ENCODE peak calls at places on chromosomes 11 and 22, in seven cellular contexts. C is SK-N-SH, R is ovary, G is upper lobe of left lung, L is H1, P is stomach, Y is esophagus muscularis mucosa. J is an unnamed sample.

GRCh38 chr11:27592111-27592780 is 85.7 kb upstream of the LIN7C start:
- DNase-seq in L (no peak), R (no peak), C (no peak), G (no peak), P (no peak), Y (no peak), J (no peak)

GRCh38 chr11:125564357-125564756 is 4.9 kb upstream of the EI24 start:
- DNase-seq in Y (no peak), C (no peak), R (no peak), G (no peak), P (peak; percentile 43), L (no peak), J (no peak)

GRCh38 chr22:38882480-38882879 is 10.5 kb upstream of the CBX6 start:
- DNase-seq in R (peak; percentile 58), P (no peak), G (no peak), Y (no peak), L (no peak), C (no peak), J (no peak)

GRCh38 chr22:45246060-45246985 is 5.6 kb upstream of the KIAA0930 start:
- DNase-seq in R (peak; percentile 60), P (peak; percentile 81), G (no peak), Y (no peak), L (no peak), C (peak; percentile 73), J (no peak)

GRCh38 chr11:128669491-128669890 is 24.4 kb upstream of the FLI1 start:
- DNase-seq in G (no peak), R (no peak), Y (no peak), C (no peak), P (no peak), L (no peak), J (no peak)

GRCh38 chr11:123653997-123654565 is 343 bp downstream of the SCN3B start:
- DNase-seq in G (peak; percentile 89), R (peak; percentile 29), C (peak; percentile 81), L (no peak), P (peak; percentile 32), Y (no peak), J (no peak)

GRCh38 chr22:25141994-25142620 is 57.6 kb upstream of the CRYBB3 start:
- DNase-seq in G (no peak), P (no peak), C (peak; percentile 60), L (no peak), R (no peak), Y (no peak), J (no peak)

GRCh38 chr11:104991994-104992393 is 23.6 kb upstream of the CASP4 start:
- DNase-seq in R (no peak), G (no peak), Y (no peak), L (no peak), C (no peak), P (no peak), J (no peak)

GRCh38 chr11:292211-293121 is 3.5 kb downstream of the PGGHG start:
- DNase-seq in C (no peak), P (no peak), G (peak; percentile 74), R (no peak), L (no peak), Y (no peak), J (no peak)

GRCh38 chr11:10041803-10042202 is 252.2 kb downstream of the SBF2 start:
- DNase-seq in G (no peak), P (no peak), Y (no peak), R (no peak), C (no peak), L (no peak), J (no peak)

GRCh38 chr22:34765115-34765514 is 300.8 kb upstream of the ISX start:
- DNase-seq in Y (no peak), L (no peak), R (no peak), G (no peak), P (no peak), C (no peak), J (no peak)

GRCh38 chr22:23862103-23862502 is 4.4 kb downstream of the SLC2A11 start:
- DNase-seq in Y (no peak), L (no peak), G (no peak), C (peak; percentile 65), P (no peak), R (no peak), J (no peak)

GRCh38 chr22:36439481-36440271 is 41.8 kb downstream of the TXN2 start:
- DNase-seq in L (no peak), G (no peak), R (peak; percentile 88), Y (no peak), P (no peak), C (peak; percentile 51), J (no peak)

GRCh38 chr11:2206291-2206690 is 34.7 kb upstream of the TH start:
- DNase-seq in Y (no peak), L (no peak), G (no peak), C (no peak), R (peak; percentile 3), P (peak; percentile 17), J (peak; percentile 10)

GRCh38 chr11:12273618-12273995 is 103.8 kb upstream of the PARVA start:
- DNase-seq in P (no peak), C (no peak), L (no peak), G (no peak), R (no peak), Y (no peak), J (no peak)

GRCh38 chr11:12275818-12276217 is 101.6 kb upstream of the PARVA start:
- DNase-seq in R (peak; percentile 15), L (no peak), P (no peak), C (no peak), Y (no peak), G (no peak), J (no peak)

GRCh38 chr11:12274056-12274455 is 103.3 kb upstream of the PARVA start:
- DNase-seq in C (no peak), G (no peak), Y (no peak), R (peak; percentile 3), P (no peak), L (no peak), J (no peak)

GRCh38 chr11:12272821-12273617 is 104.4 kb upstream of the PARVA start:
- DNase-seq in G (no peak), Y (no peak), R (no peak), C (no peak), L (no peak), P (no peak), J (no peak)

DNA sequence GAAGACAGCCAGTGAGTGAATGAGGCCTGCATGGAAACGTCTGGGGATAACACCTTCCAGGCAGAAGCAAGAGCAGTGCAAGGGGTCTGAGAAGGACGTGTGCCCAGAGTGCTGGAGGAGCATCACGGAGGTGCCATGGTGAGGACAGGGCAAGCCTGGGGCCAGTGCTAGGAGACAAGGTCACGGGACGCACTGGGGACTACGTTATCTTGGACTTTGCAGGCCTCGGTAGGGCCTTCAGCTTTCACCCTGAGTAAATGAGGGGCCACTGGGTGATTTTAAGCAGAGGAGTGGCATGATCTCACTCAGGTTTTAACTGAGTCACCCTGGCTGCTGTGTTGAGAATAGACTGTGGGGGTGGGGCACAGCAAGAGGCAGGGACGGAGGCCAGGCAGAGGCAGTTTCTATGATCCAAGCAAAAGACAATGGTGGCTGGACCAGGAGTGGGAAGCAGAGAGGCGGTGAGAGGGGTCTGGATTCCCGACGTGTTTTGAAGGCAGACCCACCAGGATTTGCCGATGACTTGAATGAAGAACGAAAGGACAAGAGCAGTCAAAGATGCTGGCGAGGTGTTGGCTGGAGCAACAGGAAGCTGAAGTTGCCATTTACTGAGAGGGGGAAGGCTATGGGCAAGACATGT is 102.7 kb upstream of the PARVA start:
- DNase-seq in Y (no peak), G (no peak), L (no peak), C (no peak), R (peak; percentile 9), P (no peak), J (no peak)
- TF ChIP-seq EP300 in Y (no peak), G (no peak), L (no peak), C (no peak), R (no peak), P (no peak), J (no peak)

DNA sequence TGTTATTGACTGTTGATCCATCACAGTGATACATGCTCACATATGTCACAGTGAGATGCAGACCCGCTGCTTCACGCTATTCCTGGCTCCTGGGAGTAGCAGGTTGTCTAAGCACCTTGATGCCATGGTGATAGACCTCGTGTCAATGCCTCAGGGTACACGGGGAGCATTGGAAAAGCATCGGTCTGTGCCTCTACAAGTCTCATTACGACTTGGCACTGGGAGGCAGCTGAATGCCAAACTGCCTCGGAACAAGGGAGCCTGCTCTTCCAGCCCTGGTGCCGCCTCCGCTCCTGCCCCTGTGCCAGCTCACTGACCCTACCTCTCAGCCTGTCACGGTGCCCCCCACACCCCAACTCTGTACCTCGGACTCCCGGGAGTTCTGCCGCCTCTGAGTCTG is 1.6 kb upstream of the NFAM1 start:
- DNase-seq in C (no peak), L (no peak), G (no peak), P (no peak), R (no peak), Y (no peak), J (no peak)
- TF ChIP-seq EP300 in C (no peak), L (no peak), G (no peak), P (no peak), R (no peak), Y (no peak), J (no peak)

GRCh38 chr22:46809153-46809885 is 46.9 kb downstream of the TBC1D22A start:
- DNase-seq in C (no peak), G (no peak), P (peak; percentile 20), R (no peak), L (no peak), Y (no peak), J (no peak)

GRCh38 chr22:46803936-46804335 is 41.5 kb downstream of the TBC1D22A start:
- DNase-seq in G (no peak), C (no peak), L (no peak), P (no peak), R (no peak), Y (no peak), J (no peak)

GRCh38 chr22:46810856-46811786 is 48.7 kb downstream of the TBC1D22A start:
- DNase-seq in C (no peak), Y (no peak), L (no peak), G (no peak), R (no peak), P (peak; percentile 19), J (no peak)

GRCh38 chr22:46806789-46807188 is 44.3 kb downstream of the TBC1D22A start:
- DNase-seq in L (no peak), Y (no peak), C (no peak), R (no peak), P (no peak), G (no peak), J (no peak)

GRCh38 chr22:46807458-46807857 is 45.0 kb downstream of the TBC1D22A start:
- DNase-seq in C (no peak), G (no peak), L (no peak), P (no peak), Y (no peak), R (no peak), J (no peak)
- TF ChIP-seq EP300 in C (no peak), G (no peak), L (no peak), P (no peak), Y (no peak), R (no peak), J (no peak)

GRCh38 chr11:115207166-115207591 is 297.0 kb downstream of the CADM1 start:
- DNase-seq in G (no peak), L (no peak), Y (no peak), P (no peak), C (no peak), R (no peak), J (no peak)
- TF ChIP-seq EP300 in G (no peak), L (no peak), Y (no peak), P (no peak), C (no peak), R (no peak), J (no peak)

DNA sequence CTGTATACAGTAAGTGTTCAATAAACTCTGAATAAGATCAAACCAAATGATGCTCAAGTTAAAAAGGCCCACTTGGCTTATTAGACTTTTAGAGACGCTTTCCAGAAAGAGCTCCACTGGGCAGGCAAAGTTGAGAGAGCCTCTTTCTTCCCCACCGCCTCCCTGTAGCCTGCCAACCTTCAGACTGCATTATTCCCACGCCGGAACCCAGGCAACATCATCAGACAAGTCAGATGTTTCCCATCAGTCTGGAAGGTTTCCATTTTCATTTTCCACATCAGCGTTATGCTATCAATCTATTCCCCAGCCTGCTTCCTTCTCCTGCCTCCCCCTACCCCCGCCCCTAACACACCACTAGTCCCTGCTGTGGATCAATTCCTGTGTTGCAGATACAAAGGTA is 184.9 kb downstream of the DSCAML1 start:
- DNase-seq in C (no peak), L (no peak), P (no peak), R (no peak), Y (no peak), G (no peak), J (no peak)
- TF ChIP-seq EP300 in C (no peak), L (no peak), P (no peak), R (no peak), Y (no peak), G (no peak), J (no peak)

J was measured in tibial nerve.